ENCODE peak calls at places on chromosomes 2 and 18, in nine cellular contexts. U, H, J, P, X, T, S, K and G are unnamed samples.

GRCh38 chr2:151922845-151923666 is 94.8 kb upstream of the ARL5A start:
- DNase-seq in P (peak; percentile 9), X (no peak), T (peak; percentile 83), S (peak; percentile 44), H (no peak), K (no peak), J (peak; percentile 68), U (peak; percentile 12), G (no peak)

GRCh38 chr2:120826716-120827410 is 91.2 kb downstream of the GLI2 start:
- DNase-seq in J (no peak), H (no peak), U (no peak), K (no peak), P (no peak), X (no peak), T (peak; percentile 38), S (no peak), G (no peak)

GRCh38 chr2:17759805-17760204 is 5.9 kb downstream of the GEN1 start:
- DNase-seq in J (no peak), P (peak; percentile 52), S (no peak), K (no peak), T (no peak), U (peak; percentile 14), H (no peak), X (no peak), G (no peak)

GRCh38 chr18:8536226-8536625 is 73.0 kb upstream of the RAB12 start:
- DNase-seq in P (no peak), U (no peak), J (no peak), T (no peak), K (no peak), S (no peak), X (no peak), H (no peak), G (no peak)

GRCh38 chr18:56831988-56832387 is 180.8 kb downstream of the WDR7 start:
- DNase-seq in P (no peak), U (no peak), T (no peak), X (peak; percentile 47), J (no peak), H (no peak), K (peak; percentile 44), S (no peak), G (no peak)

GRCh38 chr2:233267516-233268245 is 16.2 kb downstream of the ATG16L1 start:
- DNase-seq in U (no peak), J (no peak), K (no peak), X (no peak), S (no peak), P (no peak), T (no peak), H (peak; percentile 28), G (no peak)

GRCh38 chr2:232162191-232162590 is 200.7 kb downstream of the DIS3L2 start:
- DNase-seq in P (no peak), K (no peak), J (no peak), T (no peak), X (peak; percentile 9), H (no peak), U (peak; percentile 9), S (no peak), G (no peak)

GRCh38 chr2:118094503-118094902 is 6.2 kb downstream of the INSIG2 start:
- DNase-seq in K (no peak), S (no peak), P (no peak), X (no peak), U (no peak), H (no peak), J (no peak), T (no peak), G (no peak)

GRCh38 chr2:63850650-63851049 is 9.0 kb downstream of the UGP2 start:
- DNase-seq in K (no peak), U (no peak), X (no peak), J (no peak), S (no peak), T (no peak), H (no peak), P (no peak), G (no peak)

GRCh38 chr2:145909781-145910180 is 1389.9 kb upstream of the ZEB2 start:
- DNase-seq in P (no peak), K (no peak), J (no peak), X (peak; percentile 8), S (no peak), T (no peak), H (no peak), U (no peak), G (no peak)

GRCh38 chr2:33384562-33384961 is 91.9 kb upstream of the RASGRP3 start:
- DNase-seq in S (no peak), P (no peak), T (no peak), X (no peak), J (no peak), U (no peak), H (no peak), K (no peak), G (no peak)

GRCh38 chr2:31136732-31137131 is 1.5 kb downstream of the GALNT14 start:
- DNase-seq in S (no peak), K (no peak), H (no peak), U (no peak), T (no peak), X (no peak), P (no peak), J (no peak), G (no peak)

GRCh38 chr2:9297156-9297555 is 90.5 kb downstream of the ASAP2 start:
- DNase-seq in U (no peak), T (no peak), S (no peak), H (no peak), K (no peak), P (no peak), J (no peak), X (no peak), G (no peak)

GRCh38 chr2:173346035-173346434 is 8.6 kb upstream of the CDCA7 start:
- DNase-seq in S (no peak), X (no peak), T (no peak), U (no peak), J (no peak), K (no peak), H (no peak), P (peak; percentile 11), G (no peak)

GRCh38 chr18:48727685-48728084 is 188.9 kb downstream of the CTIF start:
- DNase-seq in H (no peak), K (no peak), J (no peak), T (no peak), P (peak; percentile 90), X (no peak), U (peak; percentile 55), S (no peak), G (no peak)

GRCh38 chr2:64453710-64454315 is at the start of gene LGALSL:
- DNase-seq in S (peak; percentile 12), U (peak; percentile 88), H (peak; percentile 75), K (no peak), X (peak; percentile 29), T (peak; percentile 94), J (peak; percentile 54), P (peak; percentile 33), G (no peak)

GRCh38 chr18:12750076-12750707 is 47.4 kb downstream of the PSMG2 start:
- DNase-seq in J (no peak), K (no peak), T (no peak), U (no peak), S (no peak), H (peak; percentile 58), P (peak; percentile 43), X (no peak), G (peak; percentile 13)

GRCh38 chr18:36849288-36850011 is 20.5 kb downstream of the KIAA1328 start:
- DNase-seq in X (peak; percentile 52), H (no peak), K (no peak), U (peak; percentile 9), P (peak; percentile 44), T (no peak), S (no peak), J (no peak), G (no peak)

GRCh38 chr18:11246466-11246865 is 97.1 kb upstream of the PIEZO2 start:
- DNase-seq in P (peak; percentile 25), U (peak; percentile 45), T (no peak), X (peak; percentile 32), H (no peak), S (no peak), J (no peak), K (no peak), G (no peak)

GRCh38 chr2:151102196-151102692 is 159.4 kb downstream of the RBM43 start:
- DNase-seq in K (no peak), X (no peak), T (no peak), H (no peak), P (no peak), U (no peak), S (no peak), J (no peak), G (peak; percentile 81)

GRCh38 chr2:95115418-95115817 is 6.2 kb downstream of the MRPS5 start:
- DNase-seq in T (peak; percentile 77), P (peak; percentile 76), S (peak; percentile 61), X (peak; percentile 62), K (peak; percentile 18), U (peak; percentile 77), J (peak; percentile 87), H (peak; percentile 72), G (no peak)

GRCh38 chr2:173075781-173076556 is at the start of gene MAP3K20:
- DNase-seq in U (peak; percentile 82), S (peak; percentile 52), H (peak; percentile 59), T (peak; percentile 88), P (peak; percentile 66), K (no peak), J (peak; percentile 76), X (peak; percentile 62), G (no peak)

GRCh38 chr2:179434357-179434756 is 169.7 kb upstream of the SESTD1 start:
- DNase-seq in U (no peak), S (no peak), P (no peak), J (no peak), K (no peak), H (no peak), X (no peak), T (no peak), G (no peak)

GRCh38 chr18:21904856-21905255 is 164.3 kb downstream of the MIB1 start:
- DNase-seq in P (no peak), S (no peak), H (no peak), K (no peak), T (no peak), J (no peak), U (no peak), X (no peak), G (no peak)

GRCh38 chr2:200742426-200742825 is 69.3 kb upstream of the BZW1 start:
- DNase-seq in T (peak; percentile 64), K (no peak), U (peak; percentile 90), P (peak; percentile 66), H (no peak), X (peak; percentile 28), S (no peak), J (no peak), G (no peak)

GRCh38 chr2:96369186-96369585 is 33.6 kb downstream of the NCAPH start:
- DNase-seq in P (no peak), K (no peak), T (no peak), J (peak; percentile 11), U (no peak), S (no peak), H (no peak), X (no peak), G (no peak)